ENCODE peak calls at places on chromosomes 3 and 15, in five cellular contexts. R is CD8-positive, alpha-beta T cell; W is fibroblast of the aortic adventitia; V is fibroblast of pulmonary artery; J is epithelial cell of esophagus. O is an unnamed sample.
A peak's percentile ranks its signal among the peaks of the same experiment; 100 is the strongest.

GRCh38 chr3:58010562-58010961 is 2.3 kb downstream of the FLNB start:
- DNase-seq in R (no peak), W (no peak), V (no peak), J (no peak), O (no peak)

GRCh38 chr15:98801234-98801561 is 152.9 kb downstream of the IGF1R start:
- DNase-seq in R (peak; percentile 25), W (no peak), V (no peak), J (no peak), O (no peak)

GRCh38 chr3:16290007-16290826 is 25.2 kb downstream of the OXNAD1 start:
- DNase-seq in R (peak; percentile 62), W (peak; percentile 78), V (peak; percentile 77), J (peak; percentile 62), O (peak; percentile 56)

GRCh38 chr3:118781879-118782278 is 252.8 kb downstream of the IGSF11 start:
- DNase-seq in R (no peak), W (no peak), V (no peak), J (no peak), O (no peak)

GRCh38 chr3:180295811-180296210 is 259.1 kb upstream of the PEX5L start:
- DNase-seq in R (no peak), W (no peak), V (no peak), J (peak; percentile 73), O (no peak)

GRCh38 chr3:130975251-130975650 is 51.4 kb downstream of the ASTE1 start:
- DNase-seq in R (no peak), W (no peak), V (no peak), J (peak; percentile 96), O (no peak)

GRCh38 chr3:134348524-134348923 is 25.7 kb downstream of the AMOTL2 start:
- DNase-seq in R (no peak), W (peak; percentile 65), V (no peak), J (peak; percentile 86), O (no peak)

GRCh38 chr3:29195055-29195454 is 85.8 kb upstream of the RBMS3 start:
- DNase-seq in R (no peak), W (no peak), V (no peak), J (peak; percentile 99), O (no peak)

GRCh38 chr3:124895756-124896155 is 8.6 kb upstream of the ITGB5 start:
- DNase-seq in R (no peak), W (no peak), V (no peak), J (no peak), O (no peak)

GRCh38 chr3:196996454-196997265 is 28.0 kb upstream of the PIGZ start:
- DNase-seq in R (no peak), W (no peak), V (no peak), J (peak; percentile 84), O (no peak)

GRCh38 chr15:40990789-40991188 is 37.5 kb downstream of the CHAC1 start:
- DNase-seq in R (no peak), W (no peak), V (no peak), J (no peak), O (no peak)

GRCh38 chr3:46668116-46668515 is 25.4 kb downstream of the ALS2CL start:
- DNase-seq in R (no peak), W (no peak), V (no peak), J (no peak), O (no peak)

GRCh38 chr3:116474356-116475200 is 29.3 kb upstream of the LSAMP start:
- DNase-seq in R (no peak), W (no peak), V (no peak), J (no peak), O (no peak)

GRCh38 chr3:12648384-12648959 is 15.4 kb downstream of the RAF1 start:
- DNase-seq in R (no peak), W (no peak), V (no peak), J (no peak), O (peak; percentile 89)

GRCh38 chr3:134249935-134250716 is 533 bp downstream of the RYK start:
- DNase-seq in R (peak; percentile 45), W (peak; percentile 33), V (peak; percentile 32), J (peak; percentile 50), O (peak; percentile 56)

GRCh38 chr3:98986073-98986472 is 84.6 kb upstream of the DCBLD2 start:
- DNase-seq in R (no peak), W (peak; percentile 86), V (peak; percentile 80), J (peak; percentile 91), O (no peak)

GRCh38 chr15:100108846-100109245 is 232.9 kb downstream of the ADAMTS17 start:
- DNase-seq in R (no peak), W (no peak), V (no peak), J (no peak), O (no peak)

GRCh38 chr15:66294932-66295235 is 1.5 kb downstream of the DIS3L start:
- DNase-seq in R (no peak), W (peak; percentile 64), V (peak; percentile 39), J (peak; percentile 23), O (no peak)
- H3K4me3 ChIP-seq in R (peak overlapping the region; percentile 72), W (peak overlapping the region; percentile 23), V (peak overlapping the region; percentile 62), J (no peak overlapping the region), O (peak overlapping the region; percentile 69)

GRCh38 chr15:42091753-42092665 is 2.4 kb downstream of the PLA2G4D start:
- DNase-seq in R (no peak), W (peak; percentile 6), V (no peak), J (peak; percentile 86), O (peak; percentile 22)
- TF ChIP-seq CTCF in R (no peak), W (no peak), V (no peak), J (no peak), O (no peak)

DNA sequence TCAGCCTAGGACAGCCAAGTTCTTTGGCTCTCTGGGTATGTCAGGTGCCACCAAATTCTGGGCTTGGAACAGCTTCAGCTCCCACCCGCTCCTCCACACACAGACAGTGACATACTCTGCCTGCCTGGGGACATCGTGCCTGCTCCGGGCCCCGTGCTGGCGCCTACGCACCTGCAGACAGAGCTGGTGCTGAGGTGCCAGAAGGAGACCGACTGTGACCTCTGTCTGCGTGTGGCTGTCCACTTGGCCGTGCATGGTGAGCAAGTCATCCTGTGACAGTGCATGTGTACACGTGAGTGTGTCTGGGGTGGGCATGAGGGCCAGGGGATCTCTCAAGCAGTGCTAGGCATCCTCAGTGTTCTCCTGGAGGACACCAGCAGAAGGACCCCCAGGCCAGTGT is 922 bp downstream of the IL17RC start:
- DNase-seq in R (no peak), W (no peak), V (no peak), J (no peak), O (no peak)
- H3K4me3 ChIP-seq in R (no peak overlapping the region), W (peak overlapping the region; percentile 72), V (peak overlapping the region; percentile 63), J (peak overlapping the region; percentile 61), O (no peak overlapping the region)

DNA sequence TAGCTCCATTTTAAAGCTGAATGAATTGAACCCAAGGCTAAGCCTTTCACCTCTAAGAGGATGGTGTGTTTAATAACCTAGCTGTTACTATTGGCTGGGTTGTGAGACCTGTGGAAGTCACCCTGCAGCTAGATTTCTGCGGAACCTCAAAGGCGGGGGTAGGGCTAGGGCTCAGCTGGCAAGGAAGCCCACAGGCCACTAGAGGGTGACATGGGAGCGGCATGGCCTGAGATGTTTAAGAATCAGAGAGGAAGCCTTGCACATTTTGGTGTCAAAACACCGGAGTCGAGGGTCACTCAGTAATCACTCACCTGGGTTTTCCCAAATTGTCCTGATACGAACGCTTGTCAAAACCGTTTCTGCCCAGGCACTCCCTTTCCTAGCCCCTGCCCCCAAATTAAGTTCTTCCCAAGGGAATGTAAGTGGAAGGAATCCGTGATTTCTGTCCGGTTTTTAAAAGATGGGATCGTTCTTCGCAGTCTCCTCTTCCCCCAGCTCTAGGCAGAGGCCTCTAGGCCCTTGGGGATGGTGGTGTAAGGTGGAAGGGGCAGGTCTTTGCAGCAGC is 3.8 kb upstream of the ACAD9 start:
- DNase-seq in R (peak; percentile 76), W (no peak), V (peak; percentile 23), J (peak; percentile 21), O (peak; percentile 54)
- TF ChIP-seq CTCF in R (peak; percentile 73), W (peak; percentile 19), V (peak; percentile 49), J (peak; percentile 46), O (peak; percentile 48)

GRCh38 chr15:96502196-96502595 is 171.7 kb downstream of the NR2F2 start:
- DNase-seq in R (no peak), W (no peak), V (no peak), J (no peak), O (no peak)
- H3K4me3 ChIP-seq in R (no peak overlapping the region), W (no peak overlapping the region), V (no peak overlapping the region), J (no peak overlapping the region), O (no peak overlapping the region)

GRCh38 chr3:18988619-18989229 is 159.6 kb upstream of the KCNH8 start:
- DNase-seq in R (no peak), W (peak; percentile 2), V (peak; percentile 40), J (peak; percentile 36), O (peak; percentile 12)
- TF ChIP-seq CTCF in R (peak; percentile 91), W (no peak), V (peak; percentile 47), J (peak; percentile 59), O (peak; percentile 24)

DNA sequence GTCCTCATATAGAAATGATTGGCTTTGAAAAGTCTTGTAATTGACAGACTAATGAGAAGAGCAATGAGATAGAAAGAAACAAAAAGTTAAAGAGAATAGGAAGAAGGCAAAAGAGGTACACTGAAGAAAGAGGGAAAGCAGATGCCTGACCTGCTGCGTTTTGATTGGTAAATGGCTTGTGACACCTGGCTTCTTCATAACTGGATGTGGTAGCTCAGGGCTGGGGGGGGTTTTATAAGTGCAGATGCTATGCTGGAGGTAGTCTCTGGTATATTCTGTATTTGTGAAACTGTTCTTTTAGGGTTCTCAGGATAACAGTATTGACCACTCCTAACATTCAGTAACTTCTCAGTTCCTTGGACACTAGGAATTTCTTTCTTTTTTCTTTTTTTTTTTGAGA is 1.4 kb downstream of the STARD9 start:
- DNase-seq in R (no peak), W (no peak), V (no peak), J (no peak), O (no peak)
- H3K4me3 ChIP-seq in R (no peak overlapping the region), W (no peak overlapping the region), V (no peak overlapping the region), J (no peak overlapping the region), O (peak overlapping the region; percentile 90)

DNA sequence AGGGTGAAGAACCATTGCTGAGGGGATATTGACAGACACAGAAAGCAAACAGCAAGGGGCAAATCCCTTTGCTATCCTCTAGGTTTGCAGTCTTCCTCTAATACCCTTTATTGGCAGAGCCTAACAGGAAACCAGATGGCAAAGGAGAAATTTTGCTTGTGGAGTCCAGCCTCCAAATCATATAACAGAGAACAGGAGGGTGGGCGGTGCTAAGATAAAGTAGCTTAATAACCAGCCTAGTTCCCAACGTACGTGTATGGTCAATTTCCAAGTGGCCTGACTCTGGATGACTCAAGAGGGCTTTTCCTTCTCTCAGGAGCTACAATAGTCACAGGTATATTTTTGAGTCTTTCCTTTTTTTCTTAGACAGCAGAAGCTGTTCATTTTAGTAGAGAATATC is 404.5 kb downstream of the PDCD6IP start:
- DNase-seq in R (no peak), W (no peak), V (peak; percentile 20), J (peak; percentile 1), O (no peak)
- TF ChIP-seq CTCF in R (no peak), W (no peak), V (no peak), J (no peak), O (no peak)

GRCh38 chr3:32432045-32432710 is 40.5 kb downstream of the CMTM7 start:
- DNase-seq in R (no peak), W (no peak), V (no peak), J (no peak), O (no peak)
- H3K4me3 ChIP-seq in R (no peak overlapping the region), W (no peak overlapping the region), V (no peak overlapping the region), J (no peak overlapping the region), O (no peak overlapping the region)

DNA sequence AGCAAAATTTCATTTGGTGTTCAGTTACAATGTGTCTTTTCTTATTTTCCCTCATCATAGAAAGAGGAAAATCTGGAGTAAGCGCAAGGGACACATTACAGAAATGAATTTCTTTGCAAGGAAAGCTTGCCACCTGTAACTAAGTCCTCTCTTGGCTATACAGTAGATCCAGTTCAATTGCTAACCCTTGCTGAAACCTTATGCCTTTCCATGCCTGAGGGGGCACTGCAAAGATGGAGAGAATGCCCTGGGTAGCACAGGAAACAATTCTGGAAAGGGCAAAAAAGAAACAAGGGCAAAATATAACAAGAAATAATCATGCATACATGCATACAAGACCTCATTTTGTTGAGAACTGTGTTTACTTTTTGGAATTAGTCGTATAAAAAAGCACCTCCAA is 4.3 kb downstream of the CADM2 start:
- DNase-seq in R (no peak), W (no peak), V (no peak), J (no peak), O (no peak)
- TF ChIP-seq CTCF in R (no peak), W (no peak), V (no peak), J (no peak), O (no peak)